ENCODE peak calls at places on chromosomes 12 and 14, in four cellular contexts. One of them, this sample, is unnamed.

GRCh38 chr14:54040851-54041250 is 84.2 kb upstream of the BMP4 start:
- DNase-seq in RCC 7860: no peak
- DNase-seq in body of pancreas: no peak
- DNase-seq in HT-29: no peak
- DNase-seq in this sample: no peak

GRCh38 chr14:68943107-68943506 is 36.0 kb downstream of the ACTN1 start:
- DNase-seq in body of pancreas: peak; percentile 87
- DNase-seq in RCC 7860: no peak
- DNase-seq in HT-29: no peak
- DNase-seq in this sample: no peak

GRCh38 chr12:44972746-44973421 is 78.0 kb downstream of the DBX2 start:
- DNase-seq in HT-29: peak; percentile 53
- DNase-seq in body of pancreas: no peak
- DNase-seq in RCC 7860: no peak
- DNase-seq in this sample: peak; percentile 55

GRCh38 chr12:54017845-54018607 is 9.2 kb downstream of the HOXC8 start:
- DNase-seq in body of pancreas: peak; percentile 67
- DNase-seq in HT-29: peak; percentile 87
- DNase-seq in RCC 7860: peak; percentile 84
- DNase-seq in this sample: peak; percentile 99

GRCh38 chr12:62163368-62163767 is 96.8 kb upstream of the USP15 start:
- DNase-seq in body of pancreas: no peak
- DNase-seq in HT-29: no peak
- DNase-seq in RCC 7860: no peak
- DNase-seq in this sample: no peak

GRCh38 chr14:52377940-52378339 is 63.8 kb downstream of the PTGER2 start:
- DNase-seq in body of pancreas: no peak
- DNase-seq in HT-29: no peak
- DNase-seq in RCC 7860: no peak
- DNase-seq in this sample: no peak

GRCh38 chr14:74763803-74764531 is 851 bp downstream of the YLPM1 start:
- DNase-seq in body of pancreas: peak; percentile 8
- DNase-seq in HT-29: peak; percentile 18
- DNase-seq in RCC 7860: no peak
- DNase-seq in this sample: no peak

GRCh38 chr12:5177096-5177495 is 133.4 kb downstream of the KCNA5 start:
- DNase-seq in body of pancreas: no peak
- DNase-seq in RCC 7860: no peak
- DNase-seq in HT-29: peak; percentile 14
- DNase-seq in this sample: no peak

GRCh38 chr12:4866288-4866687 is 43.4 kb upstream of the KCNA1 start:
- DNase-seq in RCC 7860: no peak
- DNase-seq in body of pancreas: peak; percentile 9
- DNase-seq in HT-29: no peak
- DNase-seq in this sample: no peak

GRCh38 chr12:6322352-6322751 is 11.9 kb downstream of the PLEKHG6 start:
- DNase-seq in RCC 7860: no peak
- DNase-seq in HT-29: no peak
- DNase-seq in body of pancreas: no peak
- DNase-seq in this sample: no peak

GRCh38 chr12:53869500-53869899 is 69.1 kb upstream of the HOXC13 start:
- DNase-seq in HT-29: peak; percentile 68
- DNase-seq in body of pancreas: no peak
- DNase-seq in RCC 7860: no peak
- DNase-seq in this sample: no peak

GRCh38 chr12:65755596-65755978 is 68.7 kb upstream of the HMGA2 start:
- DNase-seq in body of pancreas: no peak
- DNase-seq in RCC 7860: no peak
- DNase-seq in HT-29: no peak
- DNase-seq in this sample: no peak